ENCODE peak calls at places on chromosomes 16 and 17, in five cellular contexts. X is CD4-positive, alpha-beta T cell; Q is heart right ventricle; M is T1000; B is Kasumi-1. V is an unnamed sample.

GRCh38 chr17:16427020-16427419 is 11.6 kb downstream of the TRPV2 start:
- DNase-seq in X (no peak), Q (no peak), M (no peak), B (no peak), V (no peak)

GRCh38 chr17:37037590-37038155 is 88.9 kb downstream of the AATF start:
- DNase-seq in X (no peak), Q (no peak), M (no peak), B (no peak), V (no peak)

GRCh38 chr16:55475919-55476318 is 3.1 kb upstream of the MMP2 start:
- DNase-seq in X (no peak), Q (no peak), M (no peak), B (no peak), V (no peak)

GRCh38 chr16:10619271-10619849 is 39.0 kb upstream of the EMP2 start:
- DNase-seq in X (no peak), Q (peak; percentile 53), M (no peak), B (no peak), V (no peak)

GRCh38 chr16:86391486-86391885 is 118.8 kb upstream of the FOXF1 start:
- DNase-seq in X (no peak), Q (no peak), M (peak; percentile 31), B (no peak), V (no peak)

GRCh38 chr16:17138801-17139200 is 332.0 kb downstream of the XYLT1 start:
- DNase-seq in X (no peak), Q (no peak), M (no peak), B (no peak), V (no peak)

GRCh38 chr17:29687601-29688000 is 64.9 kb upstream of the CORO6 start:
- DNase-seq in X (no peak), Q (peak; percentile 43), M (no peak), B (no peak), V (no peak)

GRCh38 chr16:2325791-2326190 is 14.7 kb downstream of the ABCA3 start:
- DNase-seq in X (no peak), Q (no peak), M (no peak), B (no peak), V (no peak)

GRCh38 chr16:24645739-24646645 is 83.5 kb upstream of the TNRC6A start:
- DNase-seq in X (no peak), Q (no peak), M (peak; percentile 76), B (no peak), V (no peak)

GRCh38 chr16:86222965-86223551 is 287.3 kb upstream of the FOXF1 start:
- DNase-seq in X (no peak), Q (no peak), M (peak; percentile 54), B (no peak), V (no peak)

GRCh38 chr17:72121164-72122001 is 563 bp downstream of the SOX9 start:
- DNase-seq in X (no peak), Q (peak; percentile 44), M (peak; percentile 45), B (no peak), V (no peak)

GRCh38 chr17:82217120-82217529 is 4.5 kb upstream of the CCDC57 start:
- DNase-seq in X (no peak), Q (peak; percentile 24), M (no peak), B (no peak), V (no peak)

GRCh38 chr17:14525551-14526455 is 224.9 kb downstream of the HS3ST3B1 start:
- DNase-seq in X (no peak), Q (no peak), M (no peak), B (no peak), V (no peak)

GRCh38 chr17:35167666-35168065 is 20.0 kb downstream of the UNC45B start:
- DNase-seq in X (no peak), Q (no peak), M (no peak), B (no peak), V (no peak)

GRCh38 chr17:4715071-4715749 is 4.8 kb downstream of the ARRB2 start:
- DNase-seq in X (peak; percentile 57), Q (no peak), M (no peak), B (peak; percentile 24), V (peak; percentile 34)

GRCh38 chr17:64992325-64992802 is 64.2 kb downstream of the GNA13 start:
- DNase-seq in X (no peak), Q (no peak), M (peak; percentile 55), B (no peak), V (peak; percentile 30)

GRCh38 chr16:78184554-78185183 is 85.2 kb downstream of the WWOX start:
- DNase-seq in X (no peak), Q (no peak), M (no peak), B (no peak), V (no peak)

GRCh38 chr16:54027126-54027922 is 259.3 kb downstream of the IRX3 start:
- DNase-seq in X (no peak), Q (no peak), M (no peak), B (no peak), V (no peak)

GRCh38 chr16:60246055-60246454 is 1511.9 kb upstream of the GOT2 start:
- DNase-seq in X (no peak), Q (no peak), M (no peak), B (no peak), V (no peak)

GRCh38 chr17:82170412-82170961 is 42.2 kb downstream of the CCDC57 start:
- DNase-seq in X (no peak), Q (no peak), M (no peak), B (peak; percentile 94), V (peak; percentile 71)

GRCh38 chr17:41717408-41718286 is 5.5 kb downstream of the GAST start:
- DNase-seq in X (peak; percentile 25), Q (no peak), M (peak; percentile 65), B (no peak), V (peak; percentile 51)

GRCh38 chr17:286571-286970 is 66.0 kb downstream of the RPH3AL start:
- DNase-seq in X (no peak), Q (no peak), M (no peak), B (no peak), V (no peak)

GRCh38 chr16:22786284-22786683 is 27.7 kb upstream of the HS3ST2 start:
- DNase-seq in X (no peak), Q (no peak), M (no peak), B (no peak), V (no peak)

GRCh38 chr16:58018803-58019202 is 6.8 kb upstream of the MMP15 start:
- DNase-seq in X (no peak), Q (no peak), M (no peak), B (no peak), V (no peak)

GRCh38 chr16:19974607-19975006 is 90.0 kb upstream of the GPRC5B start:
- DNase-seq in X (no peak), Q (no peak), M (no peak), B (no peak), V (no peak)

GRCh38 chr17:18960803-18961511 is 9.0 kb downstream of the SLC5A10 start:
- DNase-seq in X (peak; percentile 74), Q (peak; percentile 77), M (peak; percentile 49), B (peak; percentile 19), V (peak; percentile 44)

GRCh38 chr17:57674894-57675293 is 70.2 kb downstream of the CCDC182 start:
- DNase-seq in X (no peak), Q (no peak), M (no peak), B (no peak), V (no peak)

GRCh38 chr17:52604105-52604504 is 445.6 kb upstream of the CA10 start:
- DNase-seq in X (no peak), Q (no peak), M (no peak), B (no peak), V (no peak)

GRCh38 chr16:80029706-80030481 is 429.4 kb upstream of the MAF start:
- DNase-seq in X (no peak), Q (no peak), M (no peak), B (no peak), V (no peak)

GRCh38 chr16:81831722-81832126 is 52.6 kb downstream of the PLCG2 start:
- DNase-seq in X (no peak), Q (peak; percentile 43), M (no peak), B (peak; percentile 97), V (peak; percentile 96)

GRCh38 chr16:78768723-78769122 is 669.3 kb downstream of the WWOX start:
- DNase-seq in X (no peak), Q (no peak), M (no peak), B (no peak), V (no peak)

GRCh38 chr17:18261146-18261515 is 669 bp downstream of the MIEF2 start:
- DNase-seq in X (peak; percentile 19), Q (peak; percentile 86), M (peak; percentile 21), B (peak; percentile 14), V (peak; percentile 19)

GRCh38 chr16:49492896-49493620 is 119.5 kb downstream of the C16orf78 start:
- DNase-seq in X (no peak), Q (no peak), M (no peak), B (no peak), V (no peak)

GRCh38 chr17:30939059-30939689 is 17.4 kb downstream of the ADAP2 start:
- DNase-seq in X (no peak), Q (peak; percentile 30), M (no peak), B (no peak), V (peak; percentile 47)

V was measured in MV-4-11.